ENCODE peak calls at places on chromosomes 12 and 14, in six cellular contexts. One of them, this sample, is unnamed.

GRCh38 chr12:54560374-54560858 is 11.0 kb downstream of the PDE1B start:
- DNase-seq in germinal center: peak
- DNase-seq in GM04504: peak
- DNase-seq in stimulated activated CD8-positive, alpha-beta memory T cell treated with anti-CD3 and anti-CD28 coated beads, Interleukin-7, amount 100 ng/mL, for 1 hour: peak
- DNase-seq in kidney tubule cell: peak
- DNase-seq in activated naive CD8-positive, alpha-beta T cell treated with anti-CD3 and anti-CD28 coated beads, Interleukin-2, amount 50 U/mL, for 16 hours: peak
- DNase-seq in this sample: peak

GRCh38 chr14:22283000-22283399 is 306.0 kb downstream of the DAD1 start:
- DNase-seq in kidney tubule cell: no peak
- DNase-seq in GM04504: no peak
- DNase-seq in activated naive CD8-positive, alpha-beta T cell treated with anti-CD3 and anti-CD28 coated beads, Interleukin-2, amount 50 U/mL, for 16 hours: no peak
- DNase-seq in germinal center: peak
- DNase-seq in stimulated activated CD8-positive, alpha-beta memory T cell treated with anti-CD3 and anti-CD28 coated beads, Interleukin-7, amount 100 ng/mL, for 1 hour: no peak
- DNase-seq in this sample: no peak

GRCh38 chr12:130438243-130438620 is 100.5 kb downstream of the PIWIL1 start:
- DNase-seq in stimulated activated CD8-positive, alpha-beta memory T cell treated with anti-CD3 and anti-CD28 coated beads, Interleukin-7, amount 100 ng/mL, for 1 hour: no peak
- DNase-seq in activated naive CD8-positive, alpha-beta T cell treated with anti-CD3 and anti-CD28 coated beads, Interleukin-2, amount 50 U/mL, for 16 hours: no peak
- DNase-seq in kidney tubule cell: no peak
- DNase-seq in GM04504: no peak
- DNase-seq in germinal center: no peak
- DNase-seq in this sample: no peak

GRCh38 chr14:99604766-99605298 is 825 bp upstream of the CCDC85C start:
- DNase-seq in stimulated activated CD8-positive, alpha-beta memory T cell treated with anti-CD3 and anti-CD28 coated beads, Interleukin-7, amount 100 ng/mL, for 1 hour: no peak
- DNase-seq in kidney tubule cell: peak
- DNase-seq in GM04504: no peak
- DNase-seq in activated naive CD8-positive, alpha-beta T cell treated with anti-CD3 and anti-CD28 coated beads, Interleukin-2, amount 50 U/mL, for 16 hours: no peak
- DNase-seq in germinal center: peak
- DNase-seq in this sample: no peak

GRCh38 chr12:14629832-14630688 is 62.4 kb upstream of the PLBD1 start:
- DNase-seq in germinal center: peak
- DNase-seq in stimulated activated CD8-positive, alpha-beta memory T cell treated with anti-CD3 and anti-CD28 coated beads, Interleukin-7, amount 100 ng/mL, for 1 hour: peak
- DNase-seq in activated naive CD8-positive, alpha-beta T cell treated with anti-CD3 and anti-CD28 coated beads, Interleukin-2, amount 50 U/mL, for 16 hours: no peak
- DNase-seq in GM04504: peak
- DNase-seq in kidney tubule cell: peak
- DNase-seq in this sample: peak

GRCh38 chr12:15729097-15729496 is 60.1 kb downstream of the EPS8 start:
- DNase-seq in activated naive CD8-positive, alpha-beta T cell treated with anti-CD3 and anti-CD28 coated beads, Interleukin-2, amount 50 U/mL, for 16 hours: no peak
- DNase-seq in germinal center: no peak
- DNase-seq in GM04504: no peak
- DNase-seq in stimulated activated CD8-positive, alpha-beta memory T cell treated with anti-CD3 and anti-CD28 coated beads, Interleukin-7, amount 100 ng/mL, for 1 hour: no peak
- DNase-seq in kidney tubule cell: no peak
- DNase-seq in this sample: no peak

GRCh38 chr12:19780460-19780859 is 341.2 kb downstream of the AEBP2 start:
- DNase-seq in stimulated activated CD8-positive, alpha-beta memory T cell treated with anti-CD3 and anti-CD28 coated beads, Interleukin-7, amount 100 ng/mL, for 1 hour: no peak
- DNase-seq in GM04504: no peak
- DNase-seq in activated naive CD8-positive, alpha-beta T cell treated with anti-CD3 and anti-CD28 coated beads, Interleukin-2, amount 50 U/mL, for 16 hours: no peak
- DNase-seq in germinal center: no peak
- DNase-seq in kidney tubule cell: no peak
- DNase-seq in this sample: no peak

GRCh38 chr12:83823386-83824045 is 1089.1 kb downstream of the SLC6A15 start:
- DNase-seq in kidney tubule cell: peak
- DNase-seq in GM04504: no peak
- DNase-seq in germinal center: no peak
- DNase-seq in activated naive CD8-positive, alpha-beta T cell treated with anti-CD3 and anti-CD28 coated beads, Interleukin-2, amount 50 U/mL, for 16 hours: no peak
- DNase-seq in stimulated activated CD8-positive, alpha-beta memory T cell treated with anti-CD3 and anti-CD28 coated beads, Interleukin-7, amount 100 ng/mL, for 1 hour: no peak
- DNase-seq in this sample: no peak

GRCh38 chr12:119229837-119230236 is 51.1 kb downstream of the HSPB8 start:
- DNase-seq in GM04504: no peak
- DNase-seq in kidney tubule cell: peak
- DNase-seq in stimulated activated CD8-positive, alpha-beta memory T cell treated with anti-CD3 and anti-CD28 coated beads, Interleukin-7, amount 100 ng/mL, for 1 hour: no peak
- DNase-seq in activated naive CD8-positive, alpha-beta T cell treated with anti-CD3 and anti-CD28 coated beads, Interleukin-2, amount 50 U/mL, for 16 hours: no peak
- DNase-seq in germinal center: peak
- DNase-seq in this sample: no peak

GRCh38 chr14:59359451-59360124 is 105.6 kb downstream of the GPR135 start:
- DNase-seq in kidney tubule cell: no peak
- DNase-seq in activated naive CD8-positive, alpha-beta T cell treated with anti-CD3 and anti-CD28 coated beads, Interleukin-2, amount 50 U/mL, for 16 hours: no peak
- DNase-seq in germinal center: no peak
- DNase-seq in GM04504: no peak
- DNase-seq in stimulated activated CD8-positive, alpha-beta memory T cell treated with anti-CD3 and anti-CD28 coated beads, Interleukin-7, amount 100 ng/mL, for 1 hour: no peak
- DNase-seq in this sample: no peak

GRCh38 chr12:54082402-54082892 is 28.8 kb downstream of the HOXC4 start:
- DNase-seq in germinal center: no peak
- DNase-seq in stimulated activated CD8-positive, alpha-beta memory T cell treated with anti-CD3 and anti-CD28 coated beads, Interleukin-7, amount 100 ng/mL, for 1 hour: peak
- DNase-seq in activated naive CD8-positive, alpha-beta T cell treated with anti-CD3 and anti-CD28 coated beads, Interleukin-2, amount 50 U/mL, for 16 hours: no peak
- DNase-seq in GM04504: no peak
- DNase-seq in kidney tubule cell: peak
- DNase-seq in this sample: no peak

GRCh38 chr14:103517626-103518415 is 4.8 kb downstream of the CKB start:
- DNase-seq in kidney tubule cell: no peak
- DNase-seq in germinal center: no peak
- DNase-seq in GM04504: no peak
- DNase-seq in activated naive CD8-positive, alpha-beta T cell treated with anti-CD3 and anti-CD28 coated beads, Interleukin-2, amount 50 U/mL, for 16 hours: no peak
- DNase-seq in stimulated activated CD8-positive, alpha-beta memory T cell treated with anti-CD3 and anti-CD28 coated beads, Interleukin-7, amount 100 ng/mL, for 1 hour: no peak
- DNase-seq in this sample: no peak

GRCh38 chr14:78509516-78509915 is 339.3 kb downstream of the NRXN3 start:
- DNase-seq in germinal center: no peak
- DNase-seq in GM04504: no peak
- DNase-seq in stimulated activated CD8-positive, alpha-beta memory T cell treated with anti-CD3 and anti-CD28 coated beads, Interleukin-7, amount 100 ng/mL, for 1 hour: no peak
- DNase-seq in activated naive CD8-positive, alpha-beta T cell treated with anti-CD3 and anti-CD28 coated beads, Interleukin-2, amount 50 U/mL, for 16 hours: no peak
- DNase-seq in kidney tubule cell: peak
- DNase-seq in this sample: no peak

GRCh38 chr12:76244298-76244697 is 103.9 kb downstream of the BBS10 start:
- DNase-seq in kidney tubule cell: no peak
- DNase-seq in activated naive CD8-positive, alpha-beta T cell treated with anti-CD3 and anti-CD28 coated beads, Interleukin-2, amount 50 U/mL, for 16 hours: no peak
- DNase-seq in germinal center: no peak
- DNase-seq in GM04504: no peak
- DNase-seq in stimulated activated CD8-positive, alpha-beta memory T cell treated with anti-CD3 and anti-CD28 coated beads, Interleukin-7, amount 100 ng/mL, for 1 hour: no peak
- DNase-seq in this sample: no peak

GRCh38 chr14:65791551-65791981 is 379.0 kb downstream of the FUT8 start:
- DNase-seq in activated naive CD8-positive, alpha-beta T cell treated with anti-CD3 and anti-CD28 coated beads, Interleukin-2, amount 50 U/mL, for 16 hours: no peak
- DNase-seq in GM04504: no peak
- DNase-seq in germinal center: peak
- DNase-seq in stimulated activated CD8-positive, alpha-beta memory T cell treated with anti-CD3 and anti-CD28 coated beads, Interleukin-7, amount 100 ng/mL, for 1 hour: no peak
- DNase-seq in kidney tubule cell: peak
- DNase-seq in this sample: no peak

GRCh38 chr12:104049278-104050257 is at the start of gene GLT8D2:
- DNase-seq in stimulated activated CD8-positive, alpha-beta memory T cell treated with anti-CD3 and anti-CD28 coated beads, Interleukin-7, amount 100 ng/mL, for 1 hour: no peak
- DNase-seq in activated naive CD8-positive, alpha-beta T cell treated with anti-CD3 and anti-CD28 coated beads, Interleukin-2, amount 50 U/mL, for 16 hours: no peak
- DNase-seq in kidney tubule cell: peak
- DNase-seq in germinal center: no peak
- DNase-seq in GM04504: peak
- DNase-seq in this sample: peak

GRCh38 chr14:69055125-69055524 is 76.0 kb upstream of the ACTN1 start:
- DNase-seq in stimulated activated CD8-positive, alpha-beta memory T cell treated with anti-CD3 and anti-CD28 coated beads, Interleukin-7, amount 100 ng/mL, for 1 hour: no peak
- DNase-seq in activated naive CD8-positive, alpha-beta T cell treated with anti-CD3 and anti-CD28 coated beads, Interleukin-2, amount 50 U/mL, for 16 hours: no peak
- DNase-seq in germinal center: no peak
- DNase-seq in kidney tubule cell: peak
- DNase-seq in GM04504: no peak
- DNase-seq in this sample: no peak

GRCh38 chr12:94563261-94563660 is 87.1 kb downstream of the TMCC3 start:
- DNase-seq in activated naive CD8-positive, alpha-beta T cell treated with anti-CD3 and anti-CD28 coated beads, Interleukin-2, amount 50 U/mL, for 16 hours: no peak
- DNase-seq in germinal center: no peak
- DNase-seq in stimulated activated CD8-positive, alpha-beta memory T cell treated with anti-CD3 and anti-CD28 coated beads, Interleukin-7, amount 100 ng/mL, for 1 hour: no peak
- DNase-seq in kidney tubule cell: no peak
- DNase-seq in GM04504: no peak
- DNase-seq in this sample: no peak

This sample was measured in amniotic stem cell.